ENCODE peak calls at places on chromosome 11, in nine cellular contexts. O, F, I, N, Q, R, C, L and Z are unnamed samples.

GRCh38 chr11:119120639-119121007 is 757 bp upstream of the HINFP start:
- DNase-seq in O (no peak), F (no peak), I (no peak), N (no peak), Q (no peak), R (no peak), C (no peak), L (peak; percentile 25), Z (no peak)

GRCh38 chr11:80082386-80082785 is 641.6 kb upstream of the TENM4 start:
- DNase-seq in O (no peak), F (no peak), I (no peak), N (no peak), Q (no peak), R (no peak), C (no peak), L (no peak), Z (no peak)

GRCh38 chr11:10605941-10606381 is 37.5 kb upstream of the LYVE1 start:
- DNase-seq in O (no peak), F (no peak), I (no peak), N (peak; percentile 45), Q (peak; percentile 90), R (no peak), C (no peak), L (no peak), Z (no peak)

GRCh38 chr11:4578624-4579023 is 2.9 kb upstream of the OR52I2 start:
- DNase-seq in O (no peak), F (no peak), I (no peak), N (no peak), Q (no peak), R (no peak), C (no peak), L (no peak), Z (no peak)

GRCh38 chr11:69705901-69706787 is 2.3 kb upstream of the FGF19 start:
- DNase-seq in O (no peak), F (no peak), I (no peak), N (no peak), Q (no peak), R (no peak), C (no peak), L (no peak), Z (no peak)

GRCh38 chr11:102882389-102883024 is 7.7 kb upstream of the MMP12 start:
- DNase-seq in O (no peak), F (no peak), I (no peak), N (peak; percentile 81), Q (no peak), R (no peak), C (no peak), L (no peak), Z (no peak)

GRCh38 chr11:93849751-93850584 is 450 bp downstream of the VSTM5 start:
- DNase-seq in O (no peak), F (no peak), I (peak; percentile 28), N (no peak), Q (no peak), R (no peak), C (no peak), L (no peak), Z (no peak)

GRCh38 chr11:1717745-1718144 is 20.8 kb downstream of the KRTAP5-6 start:
- DNase-seq in O (no peak), F (no peak), I (no peak), N (no peak), Q (no peak), R (no peak), C (no peak), L (no peak), Z (no peak)

GRCh38 chr11:63829823-63830489 is 9.0 kb upstream of the MARK2 start:
- DNase-seq in O (no peak), F (no peak), I (peak; percentile 20), N (no peak), Q (peak; percentile 78), R (no peak), C (no peak), L (peak; percentile 54), Z (no peak)

GRCh38 chr11:26319906-26320305 is 12.0 kb upstream of the ANO3 start:
- DNase-seq in O (no peak), F (no peak), I (no peak), N (peak; percentile 56), Q (peak; percentile 72), R (no peak), C (no peak), L (no peak), Z (no peak)

GRCh38 chr11:77278595-77279506 is 22.6 kb downstream of the GDPD4 start:
- DNase-seq in O (no peak), F (no peak), I (no peak), N (peak; percentile 84), Q (no peak), R (no peak), C (no peak), L (no peak), Z (no peak)

GRCh38 chr11:124841186-124841585 is 24.0 kb upstream of the ROBO3 start:
- DNase-seq in O (no peak), F (no peak), I (no peak), N (peak; percentile 64), Q (no peak), R (no peak), C (no peak), L (no peak), Z (no peak)

GRCh38 chr11:104650234-104650633 is 248.0 kb downstream of the CASP12 start:
- DNase-seq in O (no peak), F (no peak), I (peak; percentile 16), N (no peak), Q (peak; percentile 56), R (no peak), C (no peak), L (no peak), Z (peak; percentile 26)

GRCh38 chr11:65522640-65523322 is 2.1 kb upstream of the SCYL1 start:
- DNase-seq in O (peak; percentile 19), F (peak; percentile 52), I (peak; percentile 55), N (no peak), Q (peak; percentile 72), R (no peak), C (no peak), L (no peak), Z (peak; percentile 58)

GRCh38 chr11:74844865-74845264 is 96.2 kb downstream of the RNF169 start:
- DNase-seq in O (no peak), F (no peak), I (no peak), N (no peak), Q (no peak), R (no peak), C (no peak), L (no peak), Z (no peak)

GRCh38 chr11:2325719-2326118 is 23.9 kb downstream of the TSPAN32 start:
- DNase-seq in O (no peak), F (no peak), I (no peak), N (peak; percentile 74), Q (no peak), R (no peak), C (no peak), L (no peak), Z (no peak)

GRCh38 chr11:126061707-126062678 is 673 bp downstream of the CDON start:
- DNase-seq in O (peak; percentile 46), F (no peak), I (peak; percentile 50), N (peak; percentile 45), Q (peak; percentile 89), R (no peak), C (peak; percentile 45), L (peak; percentile 24), Z (peak; percentile 33)

GRCh38 chr11:27456802-27457329 is 15.7 kb downstream of the LGR4 start:
- DNase-seq in O (no peak), F (no peak), I (no peak), N (no peak), Q (no peak), R (no peak), C (no peak), L (no peak), Z (no peak)

GRCh38 chr11:113274708-113275582 is 39.4 kb upstream of the TTC12 start:
- DNase-seq in O (peak; percentile 54), F (no peak), I (no peak), N (peak; percentile 36), Q (peak; percentile 67), R (no peak), C (no peak), L (no peak), Z (no peak)

GRCh38 chr11:126834149-126834548 is 166.4 kb downstream of the KIRREL3 start:
- DNase-seq in O (no peak), F (no peak), I (peak; percentile 57), N (no peak), Q (no peak), R (no peak), C (no peak), L (no peak), Z (no peak)

GRCh38 chr11:129814244-129814992 is 1.2 kb upstream of the TMEM45B start:
- DNase-seq in O (no peak), F (peak; percentile 88), I (no peak), N (no peak), Q (peak; percentile 22), R (peak; percentile 50), C (no peak), L (no peak), Z (peak; percentile 75)

GRCh38 chr11:32101791-32102190 is 10.9 kb downstream of the RCN1 start:
- DNase-seq in O (peak; percentile 15), F (no peak), I (no peak), N (no peak), Q (no peak), R (no peak), C (no peak), L (no peak), Z (no peak)

GRCh38 chr11:65003282-65003681 is 6.5 kb upstream of the BATF2 start:
- DNase-seq in O (no peak), F (no peak), I (no peak), N (peak; percentile 38), Q (peak; percentile 40), R (no peak), C (no peak), L (no peak), Z (no peak)

GRCh38 chr11:103648670-103649400 is 387.6 kb upstream of the DDI1 start:
- DNase-seq in O (no peak), F (no peak), I (no peak), N (peak; percentile 56), Q (no peak), R (no peak), C (no peak), L (no peak), Z (no peak)

GRCh38 chr11:69669486-69669885 is 5.7 kb downstream of the LTO1 start:
- DNase-seq in O (no peak), F (no peak), I (no peak), N (no peak), Q (no peak), R (no peak), C (no peak), L (no peak), Z (no peak)

GRCh38 chr11:2797181-2797711 is 88.3 kb downstream of the CDKN1C start:
- DNase-seq in O (no peak), F (no peak), I (no peak), N (no peak), Q (no peak), R (no peak), C (no peak), L (no peak), Z (peak; percentile 3)

GRCh38 chr11:78651923-78652602 is 77.4 kb upstream of the NARS2 start:
- DNase-seq in O (no peak), F (no peak), I (no peak), N (no peak), Q (no peak), R (no peak), C (no peak), L (no peak), Z (no peak)

GRCh38 chr11:110356769-110357671 is 60.6 kb upstream of the RDX start:
- DNase-seq in O (no peak), F (no peak), I (peak; percentile 24), N (no peak), Q (peak; percentile 69), R (no peak), C (no peak), L (peak; percentile 67), Z (no peak)

GRCh38 chr11:28400236-28401100 is 292.3 kb downstream of the METTL15 start:
- DNase-seq in O (no peak), F (no peak), I (no peak), N (peak; percentile 40), Q (peak; percentile 6), R (no peak), C (no peak), L (no peak), Z (no peak)

GRCh38 chr11:68010058-68011041 is at the start of gene ALDH3B1:
- DNase-seq in O (peak; percentile 78), F (no peak), I (peak; percentile 89), N (no peak), Q (peak; percentile 71), R (no peak), C (no peak), L (peak; percentile 90), Z (no peak)

GRCh38 chr11:35746356-35747153 is 84.0 kb downstream of the TRIM44 start:
- DNase-seq in O (no peak), F (no peak), I (no peak), N (no peak), Q (no peak), R (no peak), C (no peak), L (no peak), Z (no peak)